ENCODE peak calls at places on chromosomes 4 and X, in eight cellular contexts. One of them, this sample, is unnamed.
A peak's percentile ranks its signal among the peaks of the same experiment; 100 is the strongest.

GRCh38 chrX:13013353-13014110 is 30.9 kb downstream of the FAM9C start:
- DNase-seq in ascending aorta: no peak
- DNase-seq in OCI-LY7: peak; percentile 72
- DNase-seq in psoas muscle: no peak
- DNase-seq in breast epithelium: no peak
- DNase-seq in epithelial cell of esophagus: peak; percentile 48
- DNase-seq in colonic mucosa: peak; percentile 46
- DNase-seq in A673: peak; percentile 31
- DNase-seq in this sample: peak; percentile 79

GRCh38 chrX:106038625-106039024 is at the start of gene SERPINA7:
- DNase-seq in ascending aorta: no peak
- DNase-seq in OCI-LY7: no peak
- DNase-seq in psoas muscle: no peak
- DNase-seq in breast epithelium: no peak
- DNase-seq in epithelial cell of esophagus: no peak
- DNase-seq in colonic mucosa: no peak
- DNase-seq in A673: no peak
- DNase-seq in this sample: no peak

GRCh38 chrX:72020788-72021187 is 110.1 kb downstream of the NHSL2 start:
- DNase-seq in ascending aorta: no peak
- DNase-seq in OCI-LY7: no peak
- DNase-seq in psoas muscle: no peak
- DNase-seq in breast epithelium: no peak
- DNase-seq in epithelial cell of esophagus: no peak
- DNase-seq in colonic mucosa: no peak
- DNase-seq in A673: no peak
- DNase-seq in this sample: no peak

GRCh38 chr4:159765402-159765801 is 662.5 kb downstream of the RAPGEF2 start:
- DNase-seq in ascending aorta: no peak
- DNase-seq in OCI-LY7: no peak
- DNase-seq in psoas muscle: no peak
- DNase-seq in breast epithelium: no peak
- DNase-seq in epithelial cell of esophagus: peak; percentile 7
- DNase-seq in colonic mucosa: no peak
- DNase-seq in A673: no peak
- DNase-seq in this sample: no peak

GRCh38 chr4:17324431-17324830 is 187.5 kb downstream of the QDPR start:
- DNase-seq in ascending aorta: no peak
- DNase-seq in OCI-LY7: peak; percentile 69
- DNase-seq in psoas muscle: no peak
- DNase-seq in breast epithelium: no peak
- DNase-seq in epithelial cell of esophagus: peak; percentile 39
- DNase-seq in colonic mucosa: peak; percentile 30
- DNase-seq in A673: peak; percentile 82
- DNase-seq in this sample: peak; percentile 60

GRCh38 chrX:54182194-54182863 is 725 bp downstream of the FAM120C start:
- DNase-seq in ascending aorta: peak; percentile 82
- DNase-seq in OCI-LY7: peak; percentile 72
- DNase-seq in psoas muscle: peak; percentile 83
- DNase-seq in breast epithelium: peak; percentile 53
- DNase-seq in epithelial cell of esophagus: peak; percentile 51
- DNase-seq in colonic mucosa: peak; percentile 72
- DNase-seq in A673: peak; percentile 64
- DNase-seq in this sample: peak; percentile 13

GRCh38 chrX:9785944-9786741 is at the start of gene SHROOM2:
- DNase-seq in ascending aorta: no peak
- DNase-seq in OCI-LY7: no peak
- DNase-seq in psoas muscle: no peak
- DNase-seq in breast epithelium: no peak
- DNase-seq in epithelial cell of esophagus: peak; percentile 7
- DNase-seq in colonic mucosa: peak; percentile 24
- DNase-seq in A673: peak; percentile 25
- DNase-seq in this sample: peak; percentile 11

GRCh38 chr4:43411226-43411625 is 518.7 kb downstream of the GRXCR1 start:
- DNase-seq in ascending aorta: no peak
- DNase-seq in OCI-LY7: no peak
- DNase-seq in psoas muscle: no peak
- DNase-seq in breast epithelium: no peak
- DNase-seq in epithelial cell of esophagus: peak; percentile 8
- DNase-seq in colonic mucosa: no peak
- DNase-seq in A673: no peak
- DNase-seq in this sample: peak; percentile 78

GRCh38 chrX:130825509-130825908 is 77.5 kb downstream of the ENOX2 start:
- DNase-seq in ascending aorta: no peak
- DNase-seq in OCI-LY7: no peak
- DNase-seq in psoas muscle: no peak
- DNase-seq in breast epithelium: no peak
- DNase-seq in epithelial cell of esophagus: no peak
- DNase-seq in colonic mucosa: no peak
- DNase-seq in A673: no peak
- DNase-seq in this sample: no peak

GRCh38 chr4:139266583-139267257 is 13.3 kb downstream of the MGARP start:
- DNase-seq in ascending aorta: peak; percentile 81
- DNase-seq in OCI-LY7: peak; percentile 86
- DNase-seq in psoas muscle: peak; percentile 87
- DNase-seq in breast epithelium: no peak
- DNase-seq in epithelial cell of esophagus: peak; percentile 56
- DNase-seq in colonic mucosa: peak; percentile 75
- DNase-seq in A673: peak; percentile 46
- DNase-seq in this sample: peak; percentile 92

GRCh38 chr4:99323761-99324160 is 2.6 kb upstream of the ADH1B start:
- DNase-seq in ascending aorta: peak; percentile 65
- DNase-seq in OCI-LY7: no peak
- DNase-seq in psoas muscle: no peak
- DNase-seq in breast epithelium: no peak
- DNase-seq in epithelial cell of esophagus: no peak
- DNase-seq in colonic mucosa: no peak
- DNase-seq in A673: no peak
- DNase-seq in this sample: peak; percentile 66

GRCh38 chr4:105894570-105895323 is 524 bp upstream of the NPNT start:
- DNase-seq in ascending aorta: no peak
- DNase-seq in OCI-LY7: no peak
- DNase-seq in psoas muscle: peak; percentile 45
- DNase-seq in breast epithelium: no peak
- DNase-seq in epithelial cell of esophagus: peak; percentile 54
- DNase-seq in colonic mucosa: peak; percentile 66
- DNase-seq in A673: no peak
- DNase-seq in this sample: no peak

GRCh38 chr4:148998719-148999118 is 556.5 kb upstream of the NR3C2 start:
- DNase-seq in ascending aorta: no peak
- DNase-seq in OCI-LY7: peak; percentile 32
- DNase-seq in psoas muscle: no peak
- DNase-seq in breast epithelium: no peak
- DNase-seq in epithelial cell of esophagus: peak; percentile 31
- DNase-seq in colonic mucosa: no peak
- DNase-seq in A673: peak; percentile 64
- DNase-seq in this sample: peak; percentile 5

GRCh38 chrX:85980286-85980685 is 67.1 kb downstream of the CHM start:
- DNase-seq in ascending aorta: no peak
- DNase-seq in OCI-LY7: no peak
- DNase-seq in psoas muscle: no peak
- DNase-seq in breast epithelium: no peak
- DNase-seq in epithelial cell of esophagus: no peak
- DNase-seq in colonic mucosa: no peak
- DNase-seq in A673: no peak
- DNase-seq in this sample: no peak

GRCh38 chr4:175946472-175947116 is 119.0 kb upstream of the WDR17 start:
- DNase-seq in ascending aorta: no peak
- DNase-seq in OCI-LY7: peak; percentile 19
- DNase-seq in psoas muscle: no peak
- DNase-seq in breast epithelium: no peak
- DNase-seq in epithelial cell of esophagus: no peak
- DNase-seq in colonic mucosa: no peak
- DNase-seq in A673: no peak
- DNase-seq in this sample: no peak

GRCh38 chr4:128606173-128606572 is 203.3 kb upstream of the JADE1 start:
- DNase-seq in ascending aorta: no peak
- DNase-seq in OCI-LY7: no peak
- DNase-seq in psoas muscle: peak; percentile 77
- DNase-seq in breast epithelium: no peak
- DNase-seq in epithelial cell of esophagus: peak; percentile 84
- DNase-seq in colonic mucosa: no peak
- DNase-seq in A673: no peak
- DNase-seq in this sample: peak; percentile 40

GRCh38 chr4:15451866-15452765 is 17.6 kb upstream of the CC2D2A start:
- DNase-seq in ascending aorta: peak; percentile 77
- DNase-seq in OCI-LY7: no peak
- DNase-seq in psoas muscle: no peak
- DNase-seq in breast epithelium: no peak
- DNase-seq in epithelial cell of esophagus: peak; percentile 86
- DNase-seq in colonic mucosa: no peak
- DNase-seq in A673: peak; percentile 28
- DNase-seq in this sample: peak; percentile 89

GRCh38 chr4:169922632-169923276 is 103.4 kb downstream of the MFAP3L start:
- DNase-seq in ascending aorta: no peak
- DNase-seq in OCI-LY7: no peak
- DNase-seq in psoas muscle: peak; percentile 52
- DNase-seq in breast epithelium: no peak
- DNase-seq in epithelial cell of esophagus: peak; percentile 43
- DNase-seq in colonic mucosa: no peak
- DNase-seq in A673: no peak
- DNase-seq in this sample: no peak

GRCh38 chr4:139367421-139368090 is 65.3 kb upstream of the NDUFC1 start:
- DNase-seq in ascending aorta: no peak
- DNase-seq in OCI-LY7: no peak
- DNase-seq in psoas muscle: no peak
- DNase-seq in breast epithelium: no peak
- DNase-seq in epithelial cell of esophagus: no peak
- DNase-seq in colonic mucosa: no peak
- DNase-seq in A673: peak; percentile 22
- DNase-seq in this sample: peak; percentile 68

GRCh38 chr4:84482564-84483563 is 16.2 kb downstream of the NKX6-1 start:
- DNase-seq in ascending aorta: no peak
- DNase-seq in OCI-LY7: no peak
- DNase-seq in psoas muscle: no peak
- DNase-seq in breast epithelium: no peak
- DNase-seq in epithelial cell of esophagus: peak; percentile 58
- DNase-seq in colonic mucosa: peak; percentile 72
- DNase-seq in A673: no peak
- DNase-seq in this sample: no peak
- H3K4me3 ChIP-seq in ascending aorta: peak overlapping the region; percentile 42
- H3K4me3 ChIP-seq in OCI-LY7: no peak overlapping the region
- H3K4me3 ChIP-seq in psoas muscle: peak overlapping the region; percentile 51
- H3K4me3 ChIP-seq in breast epithelium: no peak overlapping the region
- H3K4me3 ChIP-seq in epithelial cell of esophagus: no peak overlapping the region
- H3K4me3 ChIP-seq in colonic mucosa: peak overlapping the region; percentile 33
- H3K4me3 ChIP-seq in A673: no peak overlapping the region
- H3K4me3 ChIP-seq in this sample: no peak overlapping the region

GRCh38 chrX:144896323-144896722 is 351.0 kb upstream of the SPANXN1 start:
- DNase-seq in ascending aorta: no peak
- DNase-seq in OCI-LY7: no peak
- DNase-seq in psoas muscle: no peak
- DNase-seq in breast epithelium: no peak
- DNase-seq in epithelial cell of esophagus: peak; percentile 0
- DNase-seq in colonic mucosa: no peak
- DNase-seq in A673: peak; percentile 1
- DNase-seq in this sample: peak; percentile 9
- TF ChIP-seq CTCF in ascending aorta: no peak
- TF ChIP-seq CTCF in OCI-LY7: peak; percentile 58
- TF ChIP-seq CTCF in psoas muscle: no peak
- TF ChIP-seq CTCF in breast epithelium: no peak
- TF ChIP-seq CTCF in epithelial cell of esophagus: no peak
- TF ChIP-seq CTCF in colonic mucosa: no peak
- TF ChIP-seq CTCF in A673: peak; percentile 32
- TF ChIP-seq CTCF in this sample: peak; percentile 24

DNA sequence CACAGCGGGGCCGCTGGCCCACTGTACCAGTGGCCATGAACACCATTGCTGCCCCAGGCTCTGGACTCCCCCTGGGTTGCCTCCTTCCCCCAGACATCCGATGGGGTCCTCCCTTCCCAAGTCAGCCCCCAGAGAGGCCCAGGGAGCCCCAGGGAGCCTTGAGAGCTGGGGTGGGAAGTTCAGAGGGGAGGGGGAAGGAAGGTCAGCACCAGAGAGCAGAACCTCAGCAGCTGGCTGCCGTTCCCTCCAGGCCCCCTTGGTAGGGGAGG is 464 bp upstream of the ARHGAP4 start:
- DNase-seq in ascending aorta: no peak
- DNase-seq in OCI-LY7: no peak
- DNase-seq in psoas muscle: no peak
- DNase-seq in breast epithelium: no peak
- DNase-seq in epithelial cell of esophagus: no peak
- DNase-seq in colonic mucosa: no peak
- DNase-seq in A673: no peak
- DNase-seq in this sample: no peak
- H3K4me3 ChIP-seq in ascending aorta: no peak overlapping the region
- H3K4me3 ChIP-seq in OCI-LY7: peak overlapping the region; percentile 99
- H3K4me3 ChIP-seq in psoas muscle: peak overlapping the region; percentile 86
- H3K4me3 ChIP-seq in breast epithelium: peak overlapping the region; percentile 49
- H3K4me3 ChIP-seq in epithelial cell of esophagus: no peak overlapping the region
- H3K4me3 ChIP-seq in colonic mucosa: peak overlapping the region; percentile 42
- H3K4me3 ChIP-seq in A673: peak overlapping the region; percentile 58
- H3K4me3 ChIP-seq in this sample: no peak overlapping the region

GRCh38 chr4:178173771-178174170 is 731.5 kb upstream of the AGA start:
- DNase-seq in ascending aorta: no peak
- DNase-seq in OCI-LY7: no peak
- DNase-seq in psoas muscle: no peak
- DNase-seq in breast epithelium: no peak
- DNase-seq in epithelial cell of esophagus: no peak
- DNase-seq in colonic mucosa: no peak
- DNase-seq in A673: no peak
- DNase-seq in this sample: no peak
- TF ChIP-seq CTCF in ascending aorta: no peak
- TF ChIP-seq CTCF in OCI-LY7: no peak
- TF ChIP-seq CTCF in psoas muscle: no peak
- TF ChIP-seq CTCF in breast epithelium: no peak
- TF ChIP-seq CTCF in epithelial cell of esophagus: no peak
- TF ChIP-seq CTCF in colonic mucosa: no peak
- TF ChIP-seq CTCF in A673: no peak
- TF ChIP-seq CTCF in this sample: no peak

GRCh38 chr4:2570551-2571222 is 34.2 kb downstream of the FAM193A start:
- DNase-seq in ascending aorta: no peak
- DNase-seq in OCI-LY7: no peak
- DNase-seq in psoas muscle: peak; percentile 63
- DNase-seq in breast epithelium: no peak
- DNase-seq in epithelial cell of esophagus: no peak
- DNase-seq in colonic mucosa: no peak
- DNase-seq in A673: no peak
- DNase-seq in this sample: no peak
- H3K4me3 ChIP-seq in ascending aorta: no peak overlapping the region
- H3K4me3 ChIP-seq in OCI-LY7: no peak overlapping the region
- H3K4me3 ChIP-seq in psoas muscle: no peak overlapping the region
- H3K4me3 ChIP-seq in breast epithelium: no peak overlapping the region
- H3K4me3 ChIP-seq in epithelial cell of esophagus: no peak overlapping the region
- H3K4me3 ChIP-seq in colonic mucosa: no peak overlapping the region
- H3K4me3 ChIP-seq in A673: no peak overlapping the region
- H3K4me3 ChIP-seq in this sample: no peak overlapping the region

GRCh38 chrX:111719426-111720210 is 38.6 kb downstream of the ALG13 start:
- DNase-seq in ascending aorta: no peak
- DNase-seq in OCI-LY7: peak; percentile 2
- DNase-seq in psoas muscle: no peak
- DNase-seq in breast epithelium: no peak
- DNase-seq in epithelial cell of esophagus: peak; percentile 0
- DNase-seq in colonic mucosa: no peak
- DNase-seq in A673: peak; percentile 4
- DNase-seq in this sample: peak; percentile 10
- TF ChIP-seq CTCF in ascending aorta: peak; percentile 12
- TF ChIP-seq CTCF in OCI-LY7: peak; percentile 68
- TF ChIP-seq CTCF in psoas muscle: peak; percentile 32
- TF ChIP-seq CTCF in breast epithelium: no peak
- TF ChIP-seq CTCF in epithelial cell of esophagus: peak; percentile 20
- TF ChIP-seq CTCF in colonic mucosa: peak; percentile 27
- TF ChIP-seq CTCF in A673: peak; percentile 55
- TF ChIP-seq CTCF in this sample: peak; percentile 28